ENCODE peak calls at places on chromosomes 4 and X, in ten cellular contexts. One of them, this sample, is unnamed.

GRCh38 chr4:155026715-155027114 is 181.7 kb upstream of the NPY2R start:
- DNase-seq in transverse colon: no peak
- DNase-seq in WERI-Rb-1: no peak
- DNase-seq in kidney: no peak
- DNase-seq in esophagus muscularis mucosa: no peak
- DNase-seq in upper lobe of right lung: no peak
- DNase-seq in mammary epithelial cell: no peak
- DNase-seq in CD4-positive, alpha-beta T cell: no peak
- DNase-seq in psoas muscle: no peak
- DNase-seq in coronary artery: no peak
- DNase-seq in this sample: no peak

GRCh38 chr4:122896270-122896669 is 26.1 kb downstream of the NUDT6 start:
- DNase-seq in transverse colon: no peak
- DNase-seq in WERI-Rb-1: no peak
- DNase-seq in kidney: no peak
- DNase-seq in esophagus muscularis mucosa: no peak
- DNase-seq in upper lobe of right lung: no peak
- DNase-seq in mammary epithelial cell: no peak
- DNase-seq in CD4-positive, alpha-beta T cell: no peak
- DNase-seq in psoas muscle: no peak
- DNase-seq in coronary artery: no peak
- DNase-seq in this sample: no peak

GRCh38 chr4:141427726-141428296 is 207.1 kb downstream of the ZNF330 start:
- DNase-seq in transverse colon: no peak
- DNase-seq in WERI-Rb-1: no peak
- DNase-seq in kidney: no peak
- DNase-seq in esophagus muscularis mucosa: no peak
- DNase-seq in upper lobe of right lung: no peak
- DNase-seq in mammary epithelial cell: peak
- DNase-seq in CD4-positive, alpha-beta T cell: no peak
- DNase-seq in psoas muscle: no peak
- DNase-seq in coronary artery: no peak
- DNase-seq in this sample: no peak

GRCh38 chrX:53086464-53086863 is 4.3 kb downstream of the TSPYL2 start:
- DNase-seq in transverse colon: peak
- DNase-seq in WERI-Rb-1: no peak
- DNase-seq in kidney: peak
- DNase-seq in esophagus muscularis mucosa: no peak
- DNase-seq in upper lobe of right lung: peak
- DNase-seq in mammary epithelial cell: no peak
- DNase-seq in CD4-positive, alpha-beta T cell: no peak
- DNase-seq in psoas muscle: no peak
- DNase-seq in coronary artery: peak
- DNase-seq in this sample: no peak

GRCh38 chrX:40152173-40152705 is 54.5 kb upstream of the BCOR start:
- DNase-seq in transverse colon: peak
- DNase-seq in WERI-Rb-1: no peak
- DNase-seq in kidney: peak
- DNase-seq in esophagus muscularis mucosa: no peak
- DNase-seq in upper lobe of right lung: peak
- DNase-seq in mammary epithelial cell: no peak
- DNase-seq in CD4-positive, alpha-beta T cell: no peak
- DNase-seq in psoas muscle: peak
- DNase-seq in coronary artery: no peak
- DNase-seq in this sample: no peak

GRCh38 chr4:113064244-113064643 is 14.8 kb downstream of the ANK2 start:
- DNase-seq in transverse colon: no peak
- DNase-seq in WERI-Rb-1: peak
- DNase-seq in kidney: no peak
- DNase-seq in esophagus muscularis mucosa: no peak
- DNase-seq in upper lobe of right lung: no peak
- DNase-seq in mammary epithelial cell: no peak
- DNase-seq in CD4-positive, alpha-beta T cell: no peak
- DNase-seq in psoas muscle: no peak
- DNase-seq in coronary artery: no peak
- DNase-seq in this sample: no peak

GRCh38 chrX:29466441-29466840 is 748.9 kb upstream of the MAGEB2 start:
- DNase-seq in transverse colon: no peak
- DNase-seq in WERI-Rb-1: no peak
- DNase-seq in kidney: no peak
- DNase-seq in esophagus muscularis mucosa: no peak
- DNase-seq in upper lobe of right lung: no peak
- DNase-seq in mammary epithelial cell: no peak
- DNase-seq in CD4-positive, alpha-beta T cell: no peak
- DNase-seq in psoas muscle: no peak
- DNase-seq in coronary artery: no peak
- DNase-seq in this sample: no peak

GRCh38 chr4:162838671-162839070 is 328.0 kb downstream of the NAF1 start:
- DNase-seq in transverse colon: peak
- DNase-seq in WERI-Rb-1: no peak
- DNase-seq in kidney: no peak
- DNase-seq in esophagus muscularis mucosa: no peak
- DNase-seq in upper lobe of right lung: no peak
- DNase-seq in mammary epithelial cell: no peak
- DNase-seq in CD4-positive, alpha-beta T cell: no peak
- DNase-seq in psoas muscle: no peak
- DNase-seq in coronary artery: no peak
- DNase-seq in this sample: no peak

GRCh38 chrX:1902901-1903379 is 288.1 kb downstream of the ASMT start:
- DNase-seq in transverse colon: no peak
- DNase-seq in WERI-Rb-1: peak
- DNase-seq in kidney: no peak
- DNase-seq in esophagus muscularis mucosa: no peak
- DNase-seq in upper lobe of right lung: no peak
- DNase-seq in mammary epithelial cell: no peak
- DNase-seq in CD4-positive, alpha-beta T cell: no peak
- DNase-seq in psoas muscle: no peak
- DNase-seq in coronary artery: no peak
- DNase-seq in this sample: no peak

GRCh38 chr4:173014836-173015235 is 153.8 kb upstream of the GALNT7 start:
- DNase-seq in transverse colon: no peak
- DNase-seq in WERI-Rb-1: no peak
- DNase-seq in kidney: no peak
- DNase-seq in esophagus muscularis mucosa: no peak
- DNase-seq in upper lobe of right lung: no peak
- DNase-seq in mammary epithelial cell: no peak
- DNase-seq in CD4-positive, alpha-beta T cell: no peak
- DNase-seq in psoas muscle: no peak
- DNase-seq in coronary artery: no peak
- DNase-seq in this sample: no peak

GRCh38 chrX:137428251-137428661 is 137.7 kb upstream of the ZIC3 start:
- DNase-seq in transverse colon: no peak
- DNase-seq in WERI-Rb-1: no peak
- DNase-seq in kidney: peak
- DNase-seq in esophagus muscularis mucosa: no peak
- DNase-seq in upper lobe of right lung: no peak
- DNase-seq in mammary epithelial cell: no peak
- DNase-seq in CD4-positive, alpha-beta T cell: no peak
- DNase-seq in psoas muscle: peak
- DNase-seq in coronary artery: no peak
- DNase-seq in this sample: no peak

GRCh38 chrX:13482764-13483552 is 86.4 kb upstream of the EGFL6 start:
- DNase-seq in transverse colon: peak
- DNase-seq in WERI-Rb-1: no peak
- DNase-seq in kidney: no peak
- DNase-seq in esophagus muscularis mucosa: no peak
- DNase-seq in upper lobe of right lung: no peak
- DNase-seq in mammary epithelial cell: no peak
- DNase-seq in CD4-positive, alpha-beta T cell: no peak
- DNase-seq in psoas muscle: no peak
- DNase-seq in coronary artery: no peak
- DNase-seq in this sample: no peak

GRCh38 chr4:139839664-139840063 is 174.0 kb downstream of the MGST2 start:
- DNase-seq in transverse colon: no peak
- DNase-seq in WERI-Rb-1: no peak
- DNase-seq in kidney: no peak
- DNase-seq in esophagus muscularis mucosa: no peak
- DNase-seq in upper lobe of right lung: no peak
- DNase-seq in mammary epithelial cell: no peak
- DNase-seq in CD4-positive, alpha-beta T cell: no peak
- DNase-seq in psoas muscle: no peak
- DNase-seq in coronary artery: no peak
- DNase-seq in this sample: no peak

GRCh38 chr4:17111436-17111835 is 213.0 kb upstream of the LDB2 start:
- DNase-seq in transverse colon: no peak
- DNase-seq in WERI-Rb-1: no peak
- DNase-seq in kidney: no peak
- DNase-seq in esophagus muscularis mucosa: peak
- DNase-seq in upper lobe of right lung: no peak
- DNase-seq in mammary epithelial cell: no peak
- DNase-seq in CD4-positive, alpha-beta T cell: no peak
- DNase-seq in psoas muscle: no peak
- DNase-seq in coronary artery: no peak
- DNase-seq in this sample: no peak

GRCh38 chr4:121706595-121707021 is 9.8 kb upstream of the ANXA5 start:
- DNase-seq in transverse colon: no peak
- DNase-seq in WERI-Rb-1: no peak
- DNase-seq in kidney: no peak
- DNase-seq in esophagus muscularis mucosa: no peak
- DNase-seq in upper lobe of right lung: no peak
- DNase-seq in mammary epithelial cell: peak
- DNase-seq in CD4-positive, alpha-beta T cell: no peak
- DNase-seq in psoas muscle: no peak
- DNase-seq in coronary artery: no peak
- DNase-seq in this sample: no peak

GRCh38 chr4:1045595-1046201 is 34.3 kb downstream of the FGFRL1 start:
- DNase-seq in transverse colon: no peak
- DNase-seq in WERI-Rb-1: no peak
- DNase-seq in kidney: peak
- DNase-seq in esophagus muscularis mucosa: no peak
- DNase-seq in upper lobe of right lung: no peak
- DNase-seq in mammary epithelial cell: no peak
- DNase-seq in CD4-positive, alpha-beta T cell: no peak
- DNase-seq in psoas muscle: peak
- DNase-seq in coronary artery: no peak
- DNase-seq in this sample: no peak

GRCh38 chr4:26175016-26175786 is 145.6 kb upstream of the RBPJ start:
- DNase-seq in transverse colon: no peak
- DNase-seq in WERI-Rb-1: no peak
- DNase-seq in kidney: no peak
- DNase-seq in esophagus muscularis mucosa: no peak
- DNase-seq in upper lobe of right lung: no peak
- DNase-seq in mammary epithelial cell: no peak
- DNase-seq in CD4-positive, alpha-beta T cell: no peak
- DNase-seq in psoas muscle: no peak
- DNase-seq in coronary artery: no peak
- DNase-seq in this sample: no peak

GRCh38 chr4:137825505-137825904 is 293.2 kb upstream of the PCDH18 start:
- DNase-seq in transverse colon: no peak
- DNase-seq in WERI-Rb-1: no peak
- DNase-seq in kidney: no peak
- DNase-seq in esophagus muscularis mucosa: no peak
- DNase-seq in upper lobe of right lung: no peak
- DNase-seq in mammary epithelial cell: no peak
- DNase-seq in CD4-positive, alpha-beta T cell: no peak
- DNase-seq in psoas muscle: no peak
- DNase-seq in coronary artery: no peak
- DNase-seq in this sample: no peak

GRCh38 chr4:137823007-137823406 is 290.7 kb upstream of the PCDH18 start:
- DNase-seq in transverse colon: no peak
- DNase-seq in WERI-Rb-1: no peak
- DNase-seq in kidney: no peak
- DNase-seq in esophagus muscularis mucosa: no peak
- DNase-seq in upper lobe of right lung: no peak
- DNase-seq in mammary epithelial cell: peak
- DNase-seq in CD4-positive, alpha-beta T cell: no peak
- DNase-seq in psoas muscle: no peak
- DNase-seq in coronary artery: no peak
- DNase-seq in this sample: peak

DNA sequence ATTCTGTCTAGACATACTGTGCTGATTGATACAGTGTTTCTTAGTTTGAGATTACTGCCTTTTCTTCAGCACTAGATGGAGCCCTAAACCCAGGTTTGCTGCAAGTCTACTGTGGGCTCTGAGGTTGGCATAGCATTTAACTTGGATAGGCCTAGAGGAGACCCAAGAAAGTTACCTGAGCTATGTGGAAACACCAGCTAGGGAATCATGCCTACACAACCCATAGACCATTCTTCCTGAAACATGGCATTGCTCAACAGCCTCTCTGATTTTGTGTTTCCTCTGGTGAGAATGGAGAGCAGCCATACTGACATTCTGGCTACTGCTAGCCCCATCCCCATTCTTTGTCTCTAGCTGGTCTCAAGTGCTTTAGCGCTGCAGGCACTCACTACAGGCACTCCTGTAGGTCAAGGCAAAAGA is 287.7 kb upstream of the PCDH18 start:
- DNase-seq in transverse colon: no peak
- DNase-seq in WERI-Rb-1: peak
- DNase-seq in kidney: no peak
- DNase-seq in esophagus muscularis mucosa: no peak
- DNase-seq in upper lobe of right lung: no peak
- DNase-seq in mammary epithelial cell: peak
- DNase-seq in CD4-positive, alpha-beta T cell: no peak
- DNase-seq in psoas muscle: no peak
- DNase-seq in coronary artery: no peak
- DNase-seq in this sample: peak
- TF ChIP-seq CTCF in transverse colon: peak
- TF ChIP-seq CTCF in WERI-Rb-1: peak
- TF ChIP-seq CTCF in kidney: peak
- TF ChIP-seq CTCF in esophagus muscularis mucosa: peak
- TF ChIP-seq CTCF in upper lobe of right lung: peak
- TF ChIP-seq CTCF in mammary epithelial cell: peak
- TF ChIP-seq CTCF in CD4-positive, alpha-beta T cell: no peak
- TF ChIP-seq CTCF in psoas muscle: peak
- TF ChIP-seq CTCF in coronary artery: no peak
- TF ChIP-seq CTCF in this sample: peak

GRCh38 chrX:41870719-41871151 is 52.6 kb downstream of the CASK start:
- DNase-seq in transverse colon: peak
- DNase-seq in WERI-Rb-1: no peak
- DNase-seq in kidney: no peak
- DNase-seq in esophagus muscularis mucosa: no peak
- DNase-seq in upper lobe of right lung: no peak
- DNase-seq in mammary epithelial cell: no peak
- DNase-seq in CD4-positive, alpha-beta T cell: no peak
- DNase-seq in psoas muscle: no peak
- DNase-seq in coronary artery: no peak
- DNase-seq in this sample: no peak
- H3K27ac ChIP-seq in transverse colon: no peak
- H3K27ac ChIP-seq in WERI-Rb-1: no peak
- H3K27ac ChIP-seq in kidney: no peak
- H3K27ac ChIP-seq in esophagus muscularis mucosa: no peak
- H3K27ac ChIP-seq in upper lobe of right lung: no peak
- H3K27ac ChIP-seq in mammary epithelial cell: no peak
- H3K27ac ChIP-seq in CD4-positive, alpha-beta T cell: no peak
- H3K27ac ChIP-seq in psoas muscle: no peak
- H3K27ac ChIP-seq in coronary artery: no peak
- H3K27ac ChIP-seq in this sample: no peak

GRCh38 chr4:151957163-151957562 is 196.4 kb upstream of the GATB start:
- DNase-seq in transverse colon: no peak
- DNase-seq in WERI-Rb-1: no peak
- DNase-seq in kidney: no peak
- DNase-seq in esophagus muscularis mucosa: no peak
- DNase-seq in upper lobe of right lung: no peak
- DNase-seq in mammary epithelial cell: no peak
- DNase-seq in CD4-positive, alpha-beta T cell: no peak
- DNase-seq in psoas muscle: no peak
- DNase-seq in coronary artery: no peak
- DNase-seq in this sample: no peak
- TF ChIP-seq CTCF in transverse colon: no peak
- TF ChIP-seq CTCF in WERI-Rb-1: no peak
- TF ChIP-seq CTCF in kidney: no peak
- TF ChIP-seq CTCF in esophagus muscularis mucosa: no peak
- TF ChIP-seq CTCF in upper lobe of right lung: no peak
- TF ChIP-seq CTCF in mammary epithelial cell: no peak
- TF ChIP-seq CTCF in CD4-positive, alpha-beta T cell: no peak
- TF ChIP-seq CTCF in psoas muscle: no peak
- TF ChIP-seq CTCF in coronary artery: no peak
- TF ChIP-seq CTCF in this sample: no peak

GRCh38 chrX:119410854-119411253 is 11.7 kb downstream of the SLC25A43 start:
- DNase-seq in transverse colon: no peak
- DNase-seq in WERI-Rb-1: no peak
- DNase-seq in kidney: no peak
- DNase-seq in esophagus muscularis mucosa: no peak
- DNase-seq in upper lobe of right lung: no peak
- DNase-seq in mammary epithelial cell: no peak
- DNase-seq in CD4-positive, alpha-beta T cell: no peak
- DNase-seq in psoas muscle: no peak
- DNase-seq in coronary artery: no peak
- DNase-seq in this sample: no peak
- H3K27ac ChIP-seq in transverse colon: peak
- H3K27ac ChIP-seq in WERI-Rb-1: no peak
- H3K27ac ChIP-seq in kidney: no peak
- H3K27ac ChIP-seq in esophagus muscularis mucosa: peak
- H3K27ac ChIP-seq in upper lobe of right lung: no peak
- H3K27ac ChIP-seq in mammary epithelial cell: no peak
- H3K27ac ChIP-seq in CD4-positive, alpha-beta T cell: no peak
- H3K27ac ChIP-seq in psoas muscle: no peak
- H3K27ac ChIP-seq in coronary artery: no peak
- H3K27ac ChIP-seq in this sample: peak

This sample was measured in RWPE1.